ENCODE peak calls at places on chromosomes 1 and 21, in four cellular contexts. Q, O, R and S are unnamed samples.

GRCh38 chr1:161886589-161886988 is 120.5 kb downstream of the ATF6 start:
- DNase-seq in Q (no peak), R (no peak), O (no peak), S (no peak)

GRCh38 chr1:109821221-109821669 is 57.5 kb upstream of the EPS8L3 start:
- DNase-seq in R (peak; percentile 94), O (peak; percentile 34), Q (no peak), S (peak; percentile 98)

GRCh38 chr1:71422221-71422620 is 341.4 kb upstream of the ZRANB2 start:
- DNase-seq in O (no peak), Q (no peak), R (no peak), S (no peak)

GRCh38 chr21:35095859-35096291 is 46.8 kb upstream of the RUNX1 start:
- DNase-seq in O (no peak), Q (no peak), R (peak; percentile 77), S (no peak)

GRCh38 chr1:92307980-92308379 is 9.1 kb downstream of the RPAP2 start:
- DNase-seq in R (no peak), O (no peak), Q (no peak), S (peak; percentile 13)

GRCh38 chr1:53316058-53316741 is 11.7 kb downstream of the LRP8 start:
- DNase-seq in R (no peak), O (peak; percentile 45), Q (no peak), S (peak; percentile 80)

GRCh38 chr1:234725177-234726132 is 115.5 kb upstream of the IRF2BP2 start:
- DNase-seq in O (no peak), R (peak; percentile 28), Q (no peak), S (no peak)

GRCh38 chr1:158208717-158209116 is 28.0 kb downstream of the CD1D start:
- DNase-seq in O (no peak), Q (no peak), R (no peak), S (no peak)

GRCh38 chr1:237287876-237288517 is 246.0 kb downstream of the RYR2 start:
- DNase-seq in O (peak; percentile 7), Q (no peak), R (no peak), S (no peak)

GRCh38 chr1:3510136-3510955 is 55.9 kb downstream of the ARHGEF16 start:
- DNase-seq in Q (peak; percentile 37), R (no peak), O (no peak), S (no peak)

GRCh38 chr1:153360190-153360589 is 2.5 kb downstream of the S100A9 start:
- DNase-seq in Q (no peak), O (no peak), R (no peak), S (no peak)

GRCh38 chr1:208988811-208989222 is 594.7 kb upstream of the CAMK1G start:
- DNase-seq in Q (no peak), R (peak; percentile 79), O (peak; percentile 43), S (peak; percentile 63)

GRCh38 chr1:10692401-10693021 is 103.9 kb downstream of the CASZ1 start:
- DNase-seq in Q (peak; percentile 19), O (peak; percentile 71), R (no peak), S (no peak)

GRCh38 chr1:90989990-90990389 is 31.8 kb downstream of the ZNF644 start:
- DNase-seq in O (no peak), Q (no peak), R (no peak), S (no peak)

GRCh38 chr1:225449774-225450173 is 21.9 kb upstream of the LBR start:
- DNase-seq in Q (no peak), R (no peak), O (no peak), S (no peak)

GRCh38 chr1:1462318-1462966 is 9.1 kb upstream of the ATAD3B start:
- DNase-seq in Q (no peak), R (no peak), O (no peak), S (peak; percentile 91)

GRCh38 chr1:168554603-168555520 is 11.1 kb upstream of the XCL2 start:
- DNase-seq in O (no peak), Q (no peak), R (no peak), S (no peak)

DNA sequence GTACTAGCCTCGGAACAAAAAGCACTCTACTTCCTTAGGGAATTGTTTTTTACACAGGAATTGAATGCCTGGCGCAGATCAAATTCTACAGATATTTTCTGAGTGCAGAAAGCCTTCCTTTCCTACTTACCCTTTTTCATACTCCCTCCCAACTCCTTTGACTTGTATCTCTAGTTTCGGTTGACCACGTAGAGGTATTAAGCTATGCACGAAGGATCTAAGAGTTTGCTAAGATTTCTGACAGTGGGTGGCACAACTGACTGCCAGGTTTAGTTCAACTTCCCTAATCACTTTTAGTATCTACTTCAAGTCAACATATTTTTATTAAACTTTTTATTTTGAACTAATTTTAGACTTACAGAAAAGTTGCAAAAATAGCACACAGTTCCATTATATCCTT is 5.0 kb downstream of the TOR1AIP2 start:
- DNase-seq in R (no peak), Q (no peak), O (no peak), S (no peak)
- H3K4me1 ChIP-seq in R (no peaks in the 10 kb centered on the region), Q (peaks cover 10% of the 10 kb centered on the region), O (peaks cover 29% of the 10 kb centered on the region), S (peaks cover 13% of the 10 kb centered on the region)

GRCh38 chr1:207264663-207265270 is 56.7 kb upstream of the CD55 start:
- DNase-seq in R (no peak), Q (no peak), O (no peak), S (no peak)

GRCh38 chr1:207261971-207262370 is 59.5 kb upstream of the CD55 start:
- DNase-seq in Q (no peak), O (no peak), R (no peak), S (no peak)

GRCh38 chr1:207256869-207257268 is 64.6 kb upstream of the CD55 start:
- DNase-seq in R (no peak), Q (no peak), O (no peak), S (no peak)

GRCh38 chr1:207259391-207259790 is 62.1 kb upstream of the CD55 start:
- DNase-seq in R (peak; percentile 10), Q (peak; percentile 27), O (no peak), S (no peak)
- TF ChIP-seq CTCF in R (peak; percentile 52), Q (peak; percentile 56), O (peak; percentile 33), S (peak; percentile 44)

GRCh38 chr1:180854001-180854400 is 58.7 kb upstream of the KIAA1614 start:
- DNase-seq in O (no peak), Q (no peak), R (no peak), S (no peak)

GRCh38 chr1:180849031-180849775 is 63.5 kb upstream of the KIAA1614 start:
- DNase-seq in Q (no peak), R (no peak), O (no peak), S (no peak)

GRCh38 chr1:180854456-180854855 is 58.2 kb upstream of the KIAA1614 start:
- DNase-seq in Q (no peak), R (no peak), O (no peak), S (no peak)

GRCh38 chr1:180848191-180848590 is 64.5 kb upstream of the KIAA1614 start:
- DNase-seq in Q (no peak), O (no peak), R (no peak), S (no peak)

DNA sequence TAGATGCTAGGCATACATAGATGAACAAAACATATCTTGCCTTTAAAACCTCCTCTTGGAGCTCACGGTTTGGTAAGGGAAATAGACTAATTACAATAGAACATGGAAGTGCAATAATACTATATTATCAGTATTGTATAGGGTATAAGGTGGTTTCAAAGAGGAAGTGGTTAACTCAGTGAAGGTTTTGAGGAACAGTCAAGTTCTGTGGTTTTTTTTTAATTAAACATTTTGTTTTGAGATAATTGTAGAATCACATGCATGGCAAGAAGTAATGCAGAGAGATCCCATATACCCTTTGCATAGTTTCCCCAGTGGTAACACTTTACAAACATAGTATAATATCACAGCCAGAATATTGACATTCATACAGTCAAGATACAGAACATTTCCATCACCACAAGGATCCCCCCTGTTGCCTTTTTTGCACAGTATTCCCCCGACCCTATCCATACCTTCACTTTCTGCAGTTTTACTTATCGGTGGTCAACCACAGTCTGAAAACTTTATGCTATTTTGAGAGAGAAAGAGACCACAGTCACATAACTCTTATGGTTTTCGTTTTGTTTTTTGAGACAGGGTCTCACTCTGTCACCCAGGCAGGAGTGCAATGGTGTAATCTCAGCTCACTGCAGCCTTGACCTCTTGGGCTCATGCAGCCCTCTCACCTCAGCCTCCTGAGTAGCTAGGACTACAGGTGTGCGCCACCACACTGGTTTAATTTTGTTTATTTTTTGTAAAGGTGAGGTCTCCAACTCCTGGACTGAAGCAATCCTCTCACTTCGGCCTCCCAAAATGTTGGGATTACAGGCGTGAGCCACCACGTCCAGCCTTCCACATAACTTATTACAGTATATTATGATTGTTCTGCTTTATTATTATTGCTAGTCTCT is 60.5 kb upstream of the KIAA1614 start:
- DNase-seq in O (no peak), Q (no peak), R (no peak), S (no peak)
- H3K4me2 ChIP-seq in O (no peak overlapping the region), Q (no peak overlapping the region), R (no peak overlapping the region), S (no peak overlapping the region)

GRCh38 chr1:98385691-98386090 is 275.8 kb upstream of the SNX7 start:
- DNase-seq in O (no peak), Q (no peak), R (peak; percentile 39), S (no peak)

GRCh38 chr1:98387701-98388100 is 273.8 kb upstream of the SNX7 start:
- DNase-seq in O (no peak), R (no peak), Q (no peak), S (no peak)

GRCh38 chr1:98389809-98390208 is 271.7 kb upstream of the SNX7 start:
- DNase-seq in O (peak; percentile 43), Q (no peak), R (peak; percentile 80), S (no peak)

GRCh38 chr1:98386675-98387440 is 274.7 kb upstream of the SNX7 start:
- DNase-seq in R (no peak), Q (no peak), O (no peak), S (no peak)

DNA sequence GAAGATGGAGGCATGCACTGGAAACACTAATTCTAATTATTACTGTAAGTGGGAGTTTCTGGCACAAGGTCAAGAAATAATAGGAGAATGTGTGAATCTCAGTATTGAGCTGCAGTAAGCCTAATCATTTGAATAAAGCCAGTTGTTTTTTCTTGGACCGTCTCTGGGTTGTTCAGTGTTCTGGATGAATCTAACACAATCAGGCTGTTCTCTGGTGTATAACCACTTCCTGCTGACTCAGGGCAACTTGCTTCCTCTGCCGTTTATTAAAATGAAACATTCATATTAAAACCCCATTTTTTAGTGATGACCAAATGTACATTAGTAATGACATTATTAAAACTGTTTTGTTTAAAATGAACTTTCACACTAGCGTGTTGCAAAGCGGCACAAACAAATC is 273.1 kb upstream of the SNX7 start:
- DNase-seq in O (no peak), Q (no peak), R (peak; percentile 84), S (no peak)
- H3K4me1 ChIP-seq in O (peaks cover 5% of the 10 kb centered on the region), Q (no peaks in the 10 kb centered on the region), R (peaks cover 2% of the 10 kb centered on the region), S (peaks cover 27% of the 10 kb centered on the region)